ENCODE peak calls at places on chromosomes 13 and 19, in six cellular contexts. C is midbrain, J is activated T-cell treated with anti-CD3 and anti-CD28 coated beads for 1 hour, V is NCI-H69, P is progenitor cell of endocrine pancreas, S is HEK293T. K is an unnamed sample.

GRCh38 chr13:27117158-27117557 is 54.5 kb downstream of the USP12 start:
- DNase-seq in V (no peak), C (no peak), P (no peak), S (no peak), J (no peak), K (no peak)

GRCh38 chr13:113761136-113761535 is 2.1 kb downstream of the TMEM255B start:
- DNase-seq in J (no peak), S (no peak), C (no peak), P (no peak), V (no peak), K (no peak)

GRCh38 chr19:35846038-35846668 is 6.2 kb downstream of the NPHS1 start:
- DNase-seq in P (no peak), V (peak), S (no peak), J (no peak), C (no peak), K (peak)

GRCh38 chr19:17420267-17420924 is 549 bp downstream of the MVB12A start:
- DNase-seq in V (peak), P (peak), S (no peak), C (no peak), J (no peak), K (no peak)

GRCh38 chr19:46990998-46991676 is 28.5 kb upstream of the NPAS1 start:
- DNase-seq in V (peak), P (peak), S (peak), J (peak), C (peak), K (peak)

GRCh38 chr13:30442854-30443379 is 20.6 kb downstream of the UBE2L5 start:
- DNase-seq in C (no peak), V (no peak), P (no peak), J (no peak), S (no peak), K (no peak)

GRCh38 chr13:26605845-26606244 is 48.4 kb downstream of the WASF3 start:
- DNase-seq in C (no peak), J (no peak), V (peak), P (no peak), S (peak), K (no peak)

GRCh38 chr19:49111218-49111998 is 2.8 kb upstream of the LIN7B start:
- DNase-seq in S (no peak), J (no peak), P (no peak), V (no peak), C (no peak), K (no peak)

GRCh38 chr13:66972659-66973058 is 257.5 kb downstream of the PCDH9 start:
- DNase-seq in C (no peak), J (no peak), S (no peak), P (no peak), V (no peak), K (no peak)

GRCh38 chr13:92547256-92547655 is 679.4 kb upstream of the GPC6 start:
- DNase-seq in S (no peak), P (no peak), J (no peak), C (no peak), V (no peak), K (no peak)

GRCh38 chr13:111462221-111462764 is 141.9 kb downstream of the TEX29 start:
- DNase-seq in J (no peak), V (no peak), P (no peak), C (no peak), S (no peak), K (no peak)

GRCh38 chr19:4304509-4305252 is at the start of gene FSD1:
- DNase-seq in S (peak), V (peak), C (peak), J (peak), P (peak), K (peak)

GRCh38 chr13:19153782-19154450 is 27.7 kb downstream of the TUBA3C start:
- DNase-seq in V (peak), S (peak), C (no peak), P (no peak), J (no peak), K (peak)

GRCh38 chr19:54376610-54377009 is 11.9 kb upstream of the LAIR1 start:
- DNase-seq in P (no peak), S (no peak), J (no peak), V (no peak), C (no peak), K (no peak)

GRCh38 chr19:4878491-4878968 is 11.1 kb upstream of the PLIN3 start:
- DNase-seq in P (no peak), V (no peak), J (no peak), S (no peak), C (peak), K (no peak)

GRCh38 chr13:43662976-43663375 is 123.8 kb downstream of the ENOX1 start:
- DNase-seq in V (no peak), S (no peak), C (no peak), J (no peak), P (no peak), K (no peak)

GRCh38 chr13:40388617-40389016 is 277.8 kb downstream of the FOXO1 start:
- DNase-seq in C (no peak), S (no peak), V (no peak), J (peak), P (no peak), K (no peak)

GRCh38 chr13:72384186-72384823 is 343.1 kb downstream of the MZT1 start:
- DNase-seq in J (no peak), S (no peak), P (no peak), C (no peak), V (no peak), K (no peak)

GRCh38 chr13:47135800-47136658 is 239.2 kb upstream of the HTR2A start:
- DNase-seq in C (no peak), S (no peak), P (no peak), V (no peak), J (no peak), K (no peak)

GRCh38 chr13:79183231-79183630 is 222.8 kb downstream of the RBM26 start:
- DNase-seq in P (no peak), S (no peak), V (no peak), C (no peak), J (no peak), K (no peak)

GRCh38 chr19:782195-783043 is 14.8 kb upstream of the PTBP1 start:
- DNase-seq in P (peak), V (no peak), C (no peak), S (no peak), J (no peak), K (no peak)

GRCh38 chr19:29674374-29675119 is 9.3 kb downstream of the PLEKHF1 start:
- DNase-seq in P (no peak), S (no peak), J (no peak), C (no peak), V (no peak), K (no peak)

GRCh38 chr13:28245465-28245864 is 107.1 kb downstream of the PAN3 start:
- DNase-seq in C (no peak), S (no peak), P (no peak), J (no peak), V (no peak), K (no peak)

GRCh38 chr19:18809149-18809978 is 18.3 kb upstream of the COMP start:
- DNase-seq in P (no peak), J (no peak), S (no peak), V (no peak), C (peak), K (no peak)

GRCh38 chr13:46405457-46405856 is 18.4 kb upstream of the RUBCNL start:
- DNase-seq in P (no peak), V (no peak), C (no peak), S (no peak), J (no peak), K (no peak)

GRCh38 chr19:16537111-16537510 is 5.1 kb downstream of the CHERP start:
- DNase-seq in C (no peak), P (no peak), J (no peak), S (no peak), V (no peak), K (no peak)

GRCh38 chr19:39401549-39402416 is 4.9 kb upstream of the ZFP36 start:
- DNase-seq in V (no peak), P (no peak), J (peak), C (no peak), S (no peak), K (no peak)

K was measured in NCI-H146.